ENCODE peak calls at places on chromosomes 11 and 22, in five cellular contexts. H, N, F, T and Y are unnamed samples.

GRCh38 chr11:65412271-65413076 is 10.1 kb upstream of the NEAT1 start:
- DNase-seq in H (no peak), N (no peak), F (no peak), T (no peak), Y (no peak)

GRCh38 chr22:19523240-19524169 is 705 bp downstream of the CLDN5 start:
- DNase-seq in H (peak), N (no peak), F (peak), T (no peak), Y (no peak)

GRCh38 chr11:79440451-79441158 is at the start of gene TENM4:
- DNase-seq in H (peak), N (no peak), F (no peak), T (peak), Y (no peak)

GRCh38 chr22:41683616-41684015 is 5.1 kb downstream of the SNU13 start:
- DNase-seq in H (no peak), N (no peak), F (no peak), T (no peak), Y (no peak)

GRCh38 chr11:133835258-133836075 is 9.8 kb downstream of the SPATA19 start:
- DNase-seq in H (peak), N (peak), F (peak), T (peak), Y (peak)

GRCh38 chr11:36149538-36150242 is 139.5 kb downstream of the COMMD9 start:
- DNase-seq in H (no peak), N (peak), F (peak), T (peak), Y (peak)

GRCh38 chr11:129277216-129277838 is 85.2 kb upstream of the ARHGAP32 start:
- DNase-seq in H (no peak), N (no peak), F (no peak), T (no peak), Y (no peak)

GRCh38 chr11:65859812-65860277 is 388 bp upstream of the MUS81 start:
- DNase-seq in H (no peak), N (no peak), F (no peak), T (no peak), Y (peak)

GRCh38 chr22:21690401-21690801 is 24.6 kb downstream of the PPIL2 start:
- DNase-seq in H (no peak), N (no peak), F (no peak), T (no peak), Y (no peak)

GRCh38 chr11:134560066-134560465 is 148.0 kb upstream of the B3GAT1 start:
- DNase-seq in H (peak), N (no peak), F (no peak), T (no peak), Y (no peak)

GRCh38 chr11:107769189-107769588 is 57.3 kb upstream of the SLN start:
- DNase-seq in H (no peak), N (no peak), F (no peak), T (peak), Y (no peak)

GRCh38 chr11:17845431-17845881 is 110.9 kb downstream of the KCNC1 start:
- DNase-seq in H (no peak), N (no peak), F (no peak), T (peak), Y (no peak)

GRCh38 chr11:44774131-44774530 is 47.4 kb downstream of the TSPAN18 start:
- DNase-seq in H (no peak), N (no peak), F (no peak), T (no peak), Y (no peak)

GRCh38 chr11:64687204-64687603 is 35.8 kb downstream of the NRXN2 start:
- DNase-seq in H (no peak), N (no peak), F (no peak), T (no peak), Y (no peak)

GRCh38 chr11:66220566-66220935 is 47.9 kb upstream of the RAB1B start:
- DNase-seq in H (no peak), N (no peak), F (no peak), T (no peak), Y (no peak)

GRCh38 chr11:13160302-13160701 is 117.3 kb upstream of the BMAL1 start:
- DNase-seq in H (no peak), N (no peak), F (no peak), T (no peak), Y (no peak)

GRCh38 chr11:20934521-20934920 is 265.1 kb downstream of the NELL1 start:
- DNase-seq in H (no peak), N (no peak), F (no peak), T (no peak), Y (no peak)

GRCh38 chr11:108985611-108986279 is 320.9 kb downstream of the DDX10 start:
- DNase-seq in H (no peak), N (no peak), F (no peak), T (peak), Y (no peak)

GRCh38 chr22:48152154-48152775 is 1389.8 kb downstream of the TBC1D22A start:
- DNase-seq in H (no peak), N (no peak), F (no peak), T (no peak), Y (no peak)

GRCh38 chr11:68770781-68771180 is 19.5 kb upstream of the TESMIN start:
- DNase-seq in H (no peak), N (no peak), F (no peak), T (no peak), Y (no peak)

GRCh38 chr11:72568861-72569260 is 105.4 kb downstream of the PDE2A start:
- DNase-seq in H (no peak), N (no peak), F (no peak), T (no peak), Y (no peak)

GRCh38 chr11:72814139-72814830 is at the start of gene ATG16L2:
- DNase-seq in H (peak), N (peak), F (peak), T (no peak), Y (peak)

GRCh38 chr22:38465673-38466490 is 2.0 kb upstream of the KDELR3 start:
- DNase-seq in H (no peak), N (no peak), F (no peak), T (no peak), Y (no peak)

GRCh38 chr11:126748097-126748756 is 252.3 kb downstream of the KIRREL3 start:
- DNase-seq in H (peak), N (no peak), F (no peak), T (no peak), Y (no peak)

GRCh38 chr22:38201371-38201717 is 450 bp upstream of the MAFF start:
- DNase-seq in H (no peak), N (no peak), F (no peak), T (no peak), Y (no peak)

GRCh38 chr11:118657238-118657637 is 22.2 kb downstream of the TREH start:
- DNase-seq in H (peak), N (no peak), F (no peak), T (no peak), Y (no peak)

GRCh38 chr11:76769071-76769560 is 14.0 kb upstream of the TSKU start:
- DNase-seq in H (no peak), N (no peak), F (no peak), T (no peak), Y (no peak)

GRCh38 chr11:293293-293851 is 4.4 kb downstream of the PGGHG start:
- DNase-seq in H (no peak), N (no peak), F (no peak), T (no peak), Y (no peak)

GRCh38 chr11:8099291-8099899 is 18.4 kb downstream of the TUB start:
- DNase-seq in H (peak), N (peak), F (peak), T (peak), Y (peak)

GRCh38 chr11:66789097-66789890 is 53.9 kb upstream of the RCE1 start:
- DNase-seq in H (no peak), N (no peak), F (no peak), T (no peak), Y (no peak)